ENCODE peak calls at places on chromosomes 12 and 14, in nine cellular contexts. B, U, G, S, F, R, V, I and N are unnamed samples.

GRCh38 chr12:121894633-121895032 is 6.0 kb downstream of the PSMD9 start:
- DNase-seq in B (no peak), U (no peak), G (peak), S (no peak), F (no peak), R (peak), V (no peak), I (no peak), N (no peak)

GRCh38 chr12:45725631-45726593 is 3.6 kb upstream of the ARID2 start:
- DNase-seq in B (peak), U (peak), G (no peak), S (no peak), F (no peak), R (peak), V (peak), I (peak), N (peak)

GRCh38 chr12:72679147-72679757 is 407.1 kb downstream of the TRHDE start:
- DNase-seq in B (no peak), U (no peak), G (no peak), S (no peak), F (no peak), R (no peak), V (no peak), I (no peak), N (no peak)

GRCh38 chr12:11577658-11578260 is 71.7 kb upstream of the ETV6 start:
- DNase-seq in B (no peak), U (no peak), G (no peak), S (no peak), F (no peak), R (no peak), V (no peak), I (no peak), N (no peak)

GRCh38 chr12:103928736-103929050 is 1.5 kb upstream of the HSP90B1 start:
- DNase-seq in B (no peak), U (peak), G (no peak), S (peak), F (no peak), R (no peak), V (no peak), I (no peak), N (peak)

GRCh38 chr14:64503434-64504309 is at the start of gene ZBTB25:
- DNase-seq in B (peak), U (peak), G (peak), S (peak), F (peak), R (peak), V (peak), I (peak), N (peak)

GRCh38 chr14:34749408-34749807 is 35.0 kb upstream of the CFL2 start:
- DNase-seq in B (no peak), U (no peak), G (no peak), S (no peak), F (no peak), R (no peak), V (no peak), I (no peak), N (no peak)

GRCh38 chr12:123928274-123928865 is 44.3 kb downstream of the CCDC92 start:
- DNase-seq in B (no peak), U (no peak), G (no peak), S (no peak), F (no peak), R (no peak), V (no peak), I (no peak), N (no peak)

GRCh38 chr12:48827026-48827425 is 8.7 kb downstream of the CACNB3 start:
- DNase-seq in B (no peak), U (no peak), G (no peak), S (no peak), F (no peak), R (no peak), V (no peak), I (no peak), N (no peak)

GRCh38 chr12:41362511-41362910 is 174.4 kb downstream of the PDZRN4 start:
- DNase-seq in B (no peak), U (no peak), G (no peak), S (no peak), F (no peak), R (no peak), V (no peak), I (no peak), N (no peak)

GRCh38 chr12:131263626-131264025 is 309.9 kb downstream of the ADGRD1 start:
- DNase-seq in B (no peak), U (no peak), G (no peak), S (no peak), F (no peak), R (no peak), V (no peak), I (no peak), N (no peak)

GRCh38 chr12:32477714-32478113 is 78.4 kb downstream of the FGD4 start:
- DNase-seq in B (no peak), U (no peak), G (no peak), S (no peak), F (no peak), R (no peak), V (no peak), I (no peak), N (no peak)

GRCh38 chr12:39199371-39199770 is 243.5 kb downstream of the KIF21A start:
- DNase-seq in B (peak), U (no peak), G (no peak), S (no peak), F (no peak), R (no peak), V (no peak), I (no peak), N (no peak)

GRCh38 chr12:121992059-121992879 is 29.4 kb upstream of the BCL7A start:
- DNase-seq in B (no peak), U (no peak), G (no peak), S (peak), F (no peak), R (no peak), V (no peak), I (no peak), N (peak)

GRCh38 chr14:71532349-71532748 is 399.9 kb upstream of the RGS6 start:
- DNase-seq in B (no peak), U (no peak), G (no peak), S (no peak), F (no peak), R (no peak), V (no peak), I (no peak), N (no peak)

GRCh38 chr14:76904100-76904739 is 78.0 kb downstream of the LRRC74A start:
- DNase-seq in B (no peak), U (no peak), G (no peak), S (no peak), F (no peak), R (no peak), V (no peak), I (no peak), N (no peak)